ENCODE peak calls at places on chromosome 5, in eight cellular contexts. One of them, this sample, is unnamed.
A peak's percentile ranks its signal among the peaks of the same experiment; 100 is the strongest.

GRCh38 chr5:59143926-59144333 is 561.1 kb downstream of the RAB3C start:
- DNase-seq in NCI-H2081: no peak
- DNase-seq in pancreas: no peak
- DNase-seq in AG10803: no peak
- DNase-seq in mucosa of gallbladder: no peak
- DNase-seq in sciatic nerve: no peak
- DNase-seq in MCF 10A: no peak
- DNase-seq in nephron progenitor cell: peak; percentile 29
- DNase-seq in this sample: no peak

GRCh38 chr5:119255571-119256356 is 100.1 kb upstream of the TNFAIP8 start:
- DNase-seq in pancreas: no peak
- DNase-seq in nephron progenitor cell: no peak
- DNase-seq in AG10803: no peak
- DNase-seq in NCI-H2081: no peak
- DNase-seq in MCF 10A: peak; percentile 50
- DNase-seq in sciatic nerve: no peak
- DNase-seq in mucosa of gallbladder: peak; percentile 25
- DNase-seq in this sample: no peak

GRCh38 chr5:5419291-5420210 is 2.9 kb upstream of the ICE1 start:
- DNase-seq in sciatic nerve: no peak
- DNase-seq in AG10803: peak; percentile 78
- DNase-seq in nephron progenitor cell: peak; percentile 17
- DNase-seq in mucosa of gallbladder: no peak
- DNase-seq in MCF 10A: peak; percentile 68
- DNase-seq in NCI-H2081: peak; percentile 41
- DNase-seq in pancreas: no peak
- DNase-seq in this sample: no peak

GRCh38 chr5:132000677-132001453 is 10.6 kb downstream of the ACSL6 start:
- DNase-seq in NCI-H2081: no peak
- DNase-seq in pancreas: no peak
- DNase-seq in sciatic nerve: no peak
- DNase-seq in nephron progenitor cell: no peak
- DNase-seq in AG10803: no peak
- DNase-seq in MCF 10A: no peak
- DNase-seq in mucosa of gallbladder: no peak
- DNase-seq in this sample: no peak

GRCh38 chr5:28398185-28398584 is 1359.8 kb upstream of the CDH9 start:
- DNase-seq in mucosa of gallbladder: no peak
- DNase-seq in pancreas: no peak
- DNase-seq in MCF 10A: no peak
- DNase-seq in AG10803: no peak
- DNase-seq in nephron progenitor cell: no peak
- DNase-seq in NCI-H2081: no peak
- DNase-seq in sciatic nerve: no peak
- DNase-seq in this sample: no peak

GRCh38 chr5:113495402-113495801 is 7.1 kb upstream of the MCC start:
- DNase-seq in mucosa of gallbladder: no peak
- DNase-seq in MCF 10A: peak; percentile 38
- DNase-seq in AG10803: peak; percentile 5
- DNase-seq in nephron progenitor cell: no peak
- DNase-seq in pancreas: no peak
- DNase-seq in NCI-H2081: no peak
- DNase-seq in sciatic nerve: no peak
- DNase-seq in this sample: no peak

GRCh38 chr5:149172261-149172660 is 31.0 kb downstream of the ABLIM3 start:
- DNase-seq in MCF 10A: peak; percentile 32
- DNase-seq in pancreas: no peak
- DNase-seq in nephron progenitor cell: no peak
- DNase-seq in NCI-H2081: no peak
- DNase-seq in AG10803: peak; percentile 84
- DNase-seq in mucosa of gallbladder: no peak
- DNase-seq in sciatic nerve: no peak
- DNase-seq in this sample: no peak

GRCh38 chr5:59768204-59769040 is 125.1 kb downstream of the PDE4D start:
- DNase-seq in NCI-H2081: peak; percentile 87
- DNase-seq in AG10803: peak; percentile 54
- DNase-seq in mucosa of gallbladder: peak; percentile 61
- DNase-seq in MCF 10A: peak; percentile 94
- DNase-seq in sciatic nerve: peak; percentile 67
- DNase-seq in pancreas: peak; percentile 49
- DNase-seq in nephron progenitor cell: peak; percentile 54
- DNase-seq in this sample: peak; percentile 67

GRCh38 chr5:88734191-88734640 is 148.8 kb downstream of the MEF2C start:
- DNase-seq in AG10803: no peak
- DNase-seq in sciatic nerve: no peak
- DNase-seq in NCI-H2081: no peak
- DNase-seq in pancreas: no peak
- DNase-seq in mucosa of gallbladder: no peak
- DNase-seq in nephron progenitor cell: no peak
- DNase-seq in MCF 10A: no peak
- DNase-seq in this sample: peak; percentile 29

GRCh38 chr5:150261231-150261630 is 28.3 kb downstream of the CAMK2A start:
- DNase-seq in mucosa of gallbladder: no peak
- DNase-seq in AG10803: no peak
- DNase-seq in NCI-H2081: no peak
- DNase-seq in sciatic nerve: no peak
- DNase-seq in MCF 10A: no peak
- DNase-seq in nephron progenitor cell: no peak
- DNase-seq in pancreas: no peak
- DNase-seq in this sample: no peak